ENCODE peak calls at places on chromosome 22, in seven cellular contexts. F is anterior cingulate cortex; U is effector CD4-positive, alpha-beta T cell; M is astrocyte of the spinal cord; Q is IMR-90; C is NCI-H69; I is activated CD4-positive, alpha-beta memory T cell treated with anti-CD3 and anti-CD28 coated beads, Interleukin-2, amount 10 ng/mL, durations not matched to agents 7 days and 5 days. A is an unnamed sample.

GRCh38 chr22:17785185-17786184 is 11.2 kb upstream of the BID start:
- DNase-seq in F (no peak), U (peak; percentile 66), M (no peak), Q (no peak), C (peak; percentile 60), I (peak; percentile 74), A (peak; percentile 69)

GRCh38 chr22:47391169-47392053 is 629.0 kb downstream of the TBC1D22A start:
- DNase-seq in F (no peak), U (no peak), M (no peak), Q (no peak), C (no peak), I (no peak), A (no peak)

GRCh38 chr22:48333323-48333763 is 1494.3 kb downstream of the BRD1 start:
- DNase-seq in F (no peak), U (no peak), M (no peak), Q (no peak), C (peak; percentile 10), I (no peak), A (no peak)

GRCh38 chr22:29305836-29306174 is 645 bp upstream of the GAS2L1 start:
- DNase-seq in F (no peak), U (no peak), M (no peak), Q (no peak), C (no peak), I (no peak), A (no peak)

GRCh38 chr22:35446365-35446764 is 46.4 kb downstream of the MCM5 start:
- DNase-seq in F (no peak), U (no peak), M (peak; percentile 84), Q (peak; percentile 95), C (no peak), I (no peak), A (no peak)

GRCh38 chr22:50523806-50524663 is 1.4 kb downstream of the SCO2 start:
- DNase-seq in F (no peak), U (no peak), M (no peak), Q (no peak), C (no peak), I (no peak), A (no peak)

GRCh38 chr22:24992946-24993345 is 40.4 kb downstream of the KIAA1671 start:
- DNase-seq in F (no peak), U (no peak), M (no peak), Q (no peak), C (peak; percentile 43), I (no peak), A (no peak)

GRCh38 chr22:44347549-44347948 is 34.8 kb upstream of the SHISAL1 start:
- DNase-seq in F (no peak), U (no peak), M (no peak), Q (no peak), C (no peak), I (no peak), A (no peak)

GRCh38 chr22:20552450-20552894 is 45.1 kb downstream of the MED15 start:
- DNase-seq in F (peak; percentile 73), U (no peak), M (no peak), Q (peak; percentile 42), C (no peak), I (no peak), A (no peak)

GRCh38 chr22:23110190-23110921 is 31.4 kb downstream of the RSPH14 start:
- DNase-seq in F (peak; percentile 17), U (no peak), M (no peak), Q (no peak), C (peak; percentile 92), I (no peak), A (no peak)

GRCh38 chr22:30185129-30185528 is 61.4 kb downstream of the LIF start:
- DNase-seq in F (no peak), U (no peak), M (no peak), Q (peak; percentile 71), C (no peak), I (peak; percentile 48), A (no peak)

GRCh38 chr22:27241430-27242110 is 560.0 kb downstream of the MN1 start:
- DNase-seq in F (peak; percentile 47), U (no peak), M (peak; percentile 51), Q (no peak), C (no peak), I (no peak), A (no peak)

GRCh38 chr22:19038728-19039447 is 83.3 kb downstream of the DGCR2 start:
- DNase-seq in F (no peak), U (no peak), M (no peak), Q (no peak), C (no peak), I (no peak), A (no peak)

GRCh38 chr22:24247564-24248344 is 2.9 kb upstream of the GGT5 start:
- DNase-seq in F (peak; percentile 75), U (peak; percentile 22), M (peak; percentile 95), Q (peak; percentile 95), C (peak; percentile 73), I (peak; percentile 64), A (peak; percentile 65)

GRCh38 chr22:23064381-23065068 is 5.8 kb upstream of the GNAZ start:
- DNase-seq in F (no peak), U (no peak), M (no peak), Q (no peak), C (no peak), I (peak; percentile 13), A (no peak)

GRCh38 chr22:48721394-48721666 is 1106.3 kb downstream of the BRD1 start:
- DNase-seq in F (no peak), U (no peak), M (no peak), Q (no peak), C (no peak), I (no peak), A (no peak)

A was measured in erythroblast.